ENCODE peak calls at places on chromosomes 16 and 17, in ten cellular contexts. F, V, L, D, Q, E, R, B, P and W are unnamed samples.

GRCh38 chr16:8788578-8789172 is 8.8 kb downstream of the TMEM186 start:
- DNase-seq in D (no peak), F (no peak), L (no peak), R (no peak), Q (no peak), E (no peak), B (no peak), P (no peak), V (no peak), W (no peak)

GRCh38 chr17:6448473-6448872 is 4.2 kb downstream of the PIMREG start:
- DNase-seq in P (no peak), D (no peak), V (no peak), R (no peak), F (no peak), L (no peak), B (no peak), Q (no peak), E (no peak), W (no peak)

GRCh38 chr16:745739-746138 is 4.9 kb upstream of the CIAO3 start:
- DNase-seq in D (peak; percentile 86), R (peak; percentile 57), B (no peak), F (no peak), Q (no peak), V (peak; percentile 73), E (no peak), P (peak; percentile 46), L (no peak), W (no peak)

GRCh38 chr16:73048292-73049050 is 543 bp upstream of the ZFHX3 start:
- DNase-seq in E (peak; percentile 79), B (no peak), R (no peak), F (peak; percentile 44), P (peak; percentile 74), L (peak; percentile 66), D (peak; percentile 86), V (peak; percentile 88), Q (peak; percentile 87), W (peak; percentile 60)

GRCh38 chr16:15811778-15812750 is 44.8 kb downstream of the MYH11 start:
- DNase-seq in D (peak; percentile 58), E (no peak), Q (peak; percentile 86), R (no peak), V (no peak), L (no peak), P (no peak), B (no peak), F (peak; percentile 63), W (no peak)

GRCh38 chr17:18025596-18026407 is 13.2 kb downstream of the ATPAF2 start:
- DNase-seq in R (no peak), Q (peak; percentile 17), P (no peak), E (no peak), V (no peak), B (no peak), L (no peak), D (no peak), F (no peak), W (no peak)

GRCh38 chr17:10070690-10071089 is 127.7 kb downstream of the GAS7 start:
- DNase-seq in D (no peak), V (no peak), Q (no peak), R (no peak), L (no peak), F (no peak), P (no peak), B (no peak), E (no peak), W (no peak)

GRCh38 chr16:31486036-31486435 is 3.1 kb downstream of the SLC5A2 start:
- DNase-seq in B (no peak), E (no peak), Q (no peak), F (no peak), P (no peak), L (peak; percentile 28), D (no peak), R (no peak), V (no peak), W (no peak)

GRCh38 chr16:89115216-89115949 is 21.7 kb downstream of the ACSF3 start:
- DNase-seq in R (peak; percentile 91), D (no peak), Q (peak; percentile 83), P (peak; percentile 77), V (peak; percentile 91), L (peak; percentile 54), B (peak; percentile 87), E (peak; percentile 74), F (no peak), W (no peak)

GRCh38 chr17:63945851-63946439 is 13.8 kb upstream of the CD79B start:
- DNase-seq in E (no peak), V (no peak), D (no peak), P (no peak), R (peak; percentile 92), L (no peak), F (no peak), Q (no peak), B (no peak), W (no peak)

GRCh38 chr17:63944736-63945499 is 12.8 kb upstream of the CD79B start:
- DNase-seq in E (no peak), D (no peak), L (no peak), P (no peak), V (no peak), R (no peak), B (no peak), Q (no peak), F (no peak), W (no peak)

GRCh38 chr17:63948521-63948920 is 16.4 kb upstream of the CD79B start:
- DNase-seq in F (no peak), Q (no peak), P (no peak), B (no peak), E (no peak), D (no peak), R (no peak), L (no peak), V (no peak), W (no peak)

GRCh38 chr17:63947711-63948330 is 15.7 kb upstream of the CD79B start:
- DNase-seq in P (no peak), D (no peak), Q (no peak), E (no peak), B (no peak), F (no peak), L (no peak), V (no peak), R (no peak), W (no peak)

DNA sequence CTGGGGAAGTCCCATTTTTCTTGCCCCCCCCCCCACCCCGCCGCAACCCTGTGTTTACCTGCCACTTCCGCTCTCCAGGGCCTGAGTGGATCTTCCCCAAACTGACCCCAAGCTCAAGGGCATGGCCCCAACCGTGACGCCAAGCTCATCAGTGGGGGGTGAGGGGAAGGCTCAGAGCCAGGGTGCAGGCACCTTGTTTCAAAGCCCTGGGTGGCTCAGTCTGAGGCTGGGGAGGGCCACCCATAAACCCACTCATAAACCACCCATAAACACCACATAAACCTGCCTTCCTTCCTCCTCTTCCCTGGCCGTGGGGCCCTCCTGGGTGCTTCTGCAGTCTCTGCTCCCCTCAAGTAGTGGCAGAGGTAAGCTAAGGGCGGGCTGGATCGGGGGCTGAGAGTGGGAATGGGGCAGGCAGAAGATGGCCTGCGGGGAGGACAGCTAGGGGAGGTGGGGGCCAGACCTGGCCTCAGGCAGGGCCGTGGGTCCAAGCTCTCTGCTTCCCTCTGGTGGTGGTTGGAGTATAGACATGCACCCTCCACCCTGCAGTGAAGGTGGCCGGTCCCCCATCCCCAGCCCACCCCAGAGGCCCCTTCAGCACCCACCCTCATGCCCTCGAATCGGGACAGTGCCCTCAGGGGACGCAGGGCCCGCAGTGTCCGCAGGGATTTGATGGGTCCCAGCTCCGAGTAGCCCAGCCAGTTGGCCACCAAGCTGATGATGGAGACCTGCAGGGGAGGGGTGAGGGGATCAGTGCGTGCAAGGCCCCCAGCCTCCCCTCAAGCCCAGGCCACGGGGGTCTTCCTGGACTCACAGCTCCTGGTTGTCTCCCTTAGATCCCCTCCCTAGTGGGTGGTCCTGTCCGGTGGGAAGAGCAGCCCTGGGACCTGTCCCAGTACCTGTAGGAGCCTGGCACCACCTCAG is 14.6 kb upstream of the CD79B start:
- DNase-seq in L (no peak), V (no peak), F (peak; percentile 23), B (peak; percentile 44), D (peak; percentile 78), P (peak; percentile 51), E (peak; percentile 42), R (peak; percentile 85), Q (no peak), W (no peak)
- H3K4me1 ChIP-seq in L (peaks cover 7% of the 10 kb centered on the region), V (peaks cover 6% of the 10 kb centered on the region), F (no peaks in the 10 kb centered on the region), B (peaks cover 19% of the 10 kb centered on the region), D (no peaks in the 10 kb centered on the region), P (peaks cover 4% of the 10 kb centered on the region), E (peaks cover 12% of the 10 kb centered on the region), R (peaks cover 56% of the 10 kb centered on the region), Q (peaks cover 2% of the 10 kb centered on the region), W (no peaks in the 10 kb centered on the region)

GRCh38 chr16:46743232-46743719 is 4.9 kb downstream of the MYLK3 start:
- DNase-seq in F (no peak), B (no peak), E (peak; percentile 81), Q (peak; percentile 59), V (peak; percentile 55), L (no peak), P (no peak), R (peak; percentile 86), D (no peak), W (no peak)
- H3K4me3 ChIP-seq in F (no peak overlapping the region), B (no peak overlapping the region), E (peak overlapping the region; percentile 47), Q (no peak overlapping the region), V (no peak overlapping the region), L (no peak overlapping the region), P (no peak overlapping the region), R (peak overlapping the region; percentile 60), D (no peak overlapping the region), W (no peak overlapping the region)

DNA sequence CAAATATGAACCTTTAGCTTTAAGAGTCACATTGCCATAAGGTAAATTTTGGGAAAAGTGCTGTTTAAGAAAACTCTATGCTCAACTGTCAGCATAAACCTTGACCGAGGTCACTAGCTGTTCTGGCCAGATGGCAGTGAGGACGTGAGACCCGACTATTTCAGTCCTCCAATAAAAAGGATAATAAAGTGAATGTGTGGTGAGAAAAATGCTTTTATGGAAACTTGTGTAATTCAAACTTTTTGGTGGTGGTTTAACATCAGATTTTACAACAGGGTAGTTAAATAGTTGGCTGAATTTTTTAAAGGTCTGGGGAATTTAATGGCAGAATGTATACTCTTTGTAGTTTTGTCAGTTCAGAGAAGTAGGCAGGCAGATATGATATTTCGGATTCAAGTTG is 391.1 kb downstream of the PMP22 start:
- DNase-seq in L (no peak), P (no peak), F (no peak), V (no peak), E (no peak), Q (no peak), D (no peak), B (no peak), R (no peak), W (no peak)
- H3K27ac ChIP-seq in L (no peak overlapping the region), P (no peak overlapping the region), F (no peak overlapping the region), V (no peak overlapping the region), E (no peak overlapping the region), Q (no peak overlapping the region), D (no peak overlapping the region), B (no peak overlapping the region), R (no peak overlapping the region), W (no peak overlapping the region)

DNA sequence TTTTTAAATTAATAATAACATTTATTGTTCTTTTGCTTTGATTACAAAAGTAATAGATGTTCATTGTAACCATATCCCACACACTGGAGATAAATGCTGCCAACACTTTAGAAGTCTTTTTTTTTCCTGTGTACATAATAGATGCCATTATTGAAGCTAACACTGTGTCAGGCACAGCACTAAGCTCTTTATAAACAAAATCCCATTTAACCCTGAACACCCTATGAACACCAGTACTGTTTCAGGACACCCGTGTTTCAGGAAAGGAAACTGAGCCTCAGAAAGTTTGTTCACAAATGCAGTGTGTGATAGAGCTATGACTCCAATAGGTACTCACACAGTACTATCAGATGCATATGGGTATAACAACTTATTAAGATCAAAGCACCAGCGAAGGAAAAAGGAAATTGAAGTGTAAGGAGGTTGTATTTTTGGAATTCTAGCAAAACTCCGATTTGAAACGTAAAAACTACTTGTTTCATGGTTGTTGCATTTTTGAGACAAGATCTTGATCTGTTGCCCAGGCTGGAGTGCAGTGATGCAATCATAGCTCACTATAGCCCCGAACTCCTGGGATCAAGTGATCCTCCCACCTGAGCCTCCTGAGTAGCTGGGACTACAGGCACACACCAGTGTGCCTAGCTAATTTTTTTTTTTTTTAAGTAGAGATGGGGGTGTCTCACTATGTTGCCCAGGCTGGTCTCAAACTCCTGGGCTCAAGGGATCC is 2.0 kb upstream of the KIFC3 start:
- DNase-seq in V (no peak), Q (no peak), D (no peak), R (no peak), P (no peak), E (no peak), F (no peak), L (no peak), B (no peak), W (no peak)
- H3K4me1 ChIP-seq in V (peaks cover 62% of the 10 kb centered on the region), Q (peaks cover 45% of the 10 kb centered on the region), D (peaks cover 18% of the 10 kb centered on the region), R (no peaks in the 10 kb centered on the region), P (peaks cover 28% of the 10 kb centered on the region), E (peaks cover 80% of the 10 kb centered on the region), F (peaks cover 58% of the 10 kb centered on the region), L (peaks cover 11% of the 10 kb centered on the region), B (peaks cover 7% of the 10 kb centered on the region), W (peaks cover 23% of the 10 kb centered on the region)